ENCODE peak calls at places on chromosomes 13 and 19, in five cellular contexts. One of them, this sample, is unnamed.
A peak's percentile ranks its signal among the peaks of the same experiment; 100 is the strongest.

GRCh38 chr19:28940751-28941500 is 272.0 kb downstream of the UQCRFS1 start:
- DNase-seq in HL-60: no peak
- DNase-seq in prostate gland: no peak
- DNase-seq in transverse colon: no peak
- DNase-seq in stomach: no peak
- DNase-seq in this sample: no peak

GRCh38 chr19:52735734-52736133 is 890 bp upstream of the ZNF611 start:
- DNase-seq in prostate gland: peak; percentile 61
- DNase-seq in transverse colon: peak; percentile 68
- DNase-seq in stomach: peak; percentile 38
- DNase-seq in HL-60: no peak
- DNase-seq in this sample: no peak

GRCh38 chr19:9906475-9907087 is 29.7 kb downstream of the OLFM2 start:
- DNase-seq in stomach: no peak
- DNase-seq in HL-60: no peak
- DNase-seq in prostate gland: no peak
- DNase-seq in transverse colon: no peak
- DNase-seq in this sample: no peak

GRCh38 chr13:86960876-86961275 is 710.3 kb upstream of the SLITRK5 start:
- DNase-seq in HL-60: no peak
- DNase-seq in prostate gland: no peak
- DNase-seq in stomach: no peak
- DNase-seq in transverse colon: no peak
- DNase-seq in this sample: no peak

GRCh38 chr13:114046447-114046846 is 72.6 kb upstream of the C13orf46 start:
- DNase-seq in prostate gland: no peak
- DNase-seq in HL-60: no peak
- DNase-seq in transverse colon: no peak
- DNase-seq in stomach: no peak
- DNase-seq in this sample: no peak

GRCh38 chr13:79481685-79482052 is 714 bp downstream of the NDFIP2 start:
- DNase-seq in stomach: peak; percentile 28
- DNase-seq in transverse colon: peak; percentile 44
- DNase-seq in HL-60: peak; percentile 18
- DNase-seq in prostate gland: peak; percentile 17
- DNase-seq in this sample: no peak

GRCh38 chr19:15173746-15174404 is 26.9 kb downstream of the NOTCH3 start:
- DNase-seq in prostate gland: no peak
- DNase-seq in stomach: no peak
- DNase-seq in HL-60: peak; percentile 71
- DNase-seq in transverse colon: no peak
- DNase-seq in this sample: no peak

GRCh38 chr13:94305463-94305862 is 174.0 kb downstream of the DCT start:
- DNase-seq in prostate gland: no peak
- DNase-seq in stomach: no peak
- DNase-seq in transverse colon: no peak
- DNase-seq in HL-60: no peak
- DNase-seq in this sample: no peak

GRCh38 chr19:1068111-1069001 is 1.4 kb downstream of the ARHGAP45 start:
- DNase-seq in transverse colon: peak; percentile 66
- DNase-seq in HL-60: peak; percentile 88
- DNase-seq in prostate gland: no peak
- DNase-seq in stomach: no peak
- DNase-seq in this sample: no peak

GRCh38 chr19:18223860-18224524 is 2.2 kb downstream of the PDE4C start:
- DNase-seq in stomach: no peak
- DNase-seq in transverse colon: peak; percentile 49
- DNase-seq in prostate gland: no peak
- DNase-seq in HL-60: no peak
- DNase-seq in this sample: peak; percentile 39

GRCh38 chr13:98571955-98572662 is 4.8 kb downstream of the STK24 start:
- DNase-seq in transverse colon: peak; percentile 73
- DNase-seq in prostate gland: no peak
- DNase-seq in HL-60: no peak
- DNase-seq in stomach: no peak
- DNase-seq in this sample: no peak

GRCh38 chr13:66657165-66657895 is 572.8 kb downstream of the PCDH9 start:
- DNase-seq in stomach: peak; percentile 80
- DNase-seq in HL-60: no peak
- DNase-seq in prostate gland: peak; percentile 60
- DNase-seq in transverse colon: no peak
- DNase-seq in this sample: peak; percentile 89

GRCh38 chr19:47521473-47522180 is 6.8 kb upstream of the NAPA start:
- DNase-seq in HL-60: no peak
- DNase-seq in transverse colon: no peak
- DNase-seq in stomach: no peak
- DNase-seq in prostate gland: no peak
- DNase-seq in this sample: no peak

GRCh38 chr13:109704771-109705628 is 81.4 kb downstream of the IRS2 start:
- DNase-seq in stomach: peak; percentile 57
- DNase-seq in prostate gland: no peak
- DNase-seq in transverse colon: peak; percentile 59
- DNase-seq in HL-60: peak; percentile 95
- DNase-seq in this sample: no peak

GRCh38 chr13:23612182-23612581 is 42.0 kb downstream of the TNFRSF19 start:
- DNase-seq in prostate gland: no peak
- DNase-seq in stomach: no peak
- DNase-seq in transverse colon: no peak
- DNase-seq in HL-60: no peak
- DNase-seq in this sample: no peak

GRCh38 chr13:99941086-99941485 is 30.5 kb downstream of the ZIC5 start:
- DNase-seq in stomach: no peak
- DNase-seq in HL-60: no peak
- DNase-seq in transverse colon: peak; percentile 58
- DNase-seq in prostate gland: no peak
- DNase-seq in this sample: no peak

GRCh38 chr19:29785955-29786589 is 25.7 kb upstream of the CCNE1 start:
- DNase-seq in HL-60: peak; percentile 21
- DNase-seq in transverse colon: no peak
- DNase-seq in stomach: no peak
- DNase-seq in prostate gland: no peak
- DNase-seq in this sample: no peak

GRCh38 chr13:71906438-71906837 is 39.4 kb upstream of the DACH1 start:
- DNase-seq in HL-60: no peak
- DNase-seq in stomach: no peak
- DNase-seq in prostate gland: no peak
- DNase-seq in transverse colon: no peak
- DNase-seq in this sample: no peak

GRCh38 chr13:79802389-79803140 is 321.6 kb downstream of the NDFIP2 start:
- DNase-seq in prostate gland: no peak
- DNase-seq in transverse colon: no peak
- DNase-seq in HL-60: no peak
- DNase-seq in stomach: no peak
- DNase-seq in this sample: no peak

GRCh38 chr13:35826626-35827254 is 304.4 kb downstream of the DCLK1 start:
- DNase-seq in stomach: no peak
- DNase-seq in transverse colon: no peak
- DNase-seq in HL-60: peak; percentile 15
- DNase-seq in prostate gland: no peak
- DNase-seq in this sample: no peak

GRCh38 chr19:13053761-13054604 is 48.7 kb downstream of the LYL1 start:
- DNase-seq in HL-60: no peak
- DNase-seq in stomach: peak; percentile 89
- DNase-seq in transverse colon: peak; percentile 79
- DNase-seq in prostate gland: peak; percentile 90
- DNase-seq in this sample: peak; percentile 38
- TF ChIP-seq POLR2AphosphoS5 in HL-60: no peak
- TF ChIP-seq POLR2AphosphoS5 in stomach: peak; percentile 29
- TF ChIP-seq POLR2AphosphoS5 in transverse colon: no peak
- TF ChIP-seq POLR2AphosphoS5 in prostate gland: peak; percentile 80
- TF ChIP-seq POLR2AphosphoS5 in this sample: peak; percentile 65

DNA sequence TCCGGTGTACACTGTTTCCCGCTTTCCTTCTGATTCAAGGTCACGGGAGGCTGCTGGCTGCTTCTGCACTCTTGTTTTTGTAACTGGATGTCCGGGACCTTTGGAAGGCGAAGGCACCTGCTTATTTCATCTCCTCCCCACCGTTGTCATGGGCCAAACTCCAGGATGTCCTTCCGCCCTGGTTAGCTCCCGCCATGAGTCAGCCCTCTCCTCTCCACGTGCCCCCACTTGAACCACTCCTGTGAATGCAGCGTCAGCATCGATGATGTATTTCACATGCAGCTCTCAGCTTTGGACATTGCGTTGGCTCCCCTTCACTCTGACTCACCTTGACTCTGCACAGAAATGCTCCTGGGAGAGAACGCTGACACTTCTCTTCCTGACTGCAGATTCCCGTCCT is 5.5 kb upstream of the GALP start:
- DNase-seq in prostate gland: no peak
- DNase-seq in HL-60: no peak
- DNase-seq in transverse colon: no peak
- DNase-seq in stomach: no peak
- DNase-seq in this sample: peak; percentile 39
- TF ChIP-seq POLR2AphosphoS5 in prostate gland: no peak
- TF ChIP-seq POLR2AphosphoS5 in HL-60: no peak
- TF ChIP-seq POLR2AphosphoS5 in transverse colon: no peak
- TF ChIP-seq POLR2AphosphoS5 in stomach: no peak
- TF ChIP-seq POLR2AphosphoS5 in this sample: no peak

GRCh38 chr19:12782174-12782423 is 6.7 kb upstream of the HOOK2 start:
- DNase-seq in transverse colon: no peak
- DNase-seq in stomach: no peak
- DNase-seq in prostate gland: peak; percentile 44
- DNase-seq in HL-60: no peak
- DNase-seq in this sample: no peak

GRCh38 chr19:12784394-12784870 is 6.9 kb upstream of the JUNB start:
- DNase-seq in transverse colon: no peak
- DNase-seq in prostate gland: no peak
- DNase-seq in stomach: no peak
- DNase-seq in HL-60: no peak
- DNase-seq in this sample: no peak

GRCh38 chr19:12783226-12783848 is 7.9 kb upstream of the JUNB start:
- DNase-seq in prostate gland: no peak
- DNase-seq in transverse colon: no peak
- DNase-seq in HL-60: no peak
- DNase-seq in stomach: no peak
- DNase-seq in this sample: no peak

GRCh38 chr19:12783849-12784393 is 7.4 kb upstream of the JUNB start:
- DNase-seq in prostate gland: peak; percentile 43
- DNase-seq in HL-60: no peak
- DNase-seq in transverse colon: peak; percentile 73
- DNase-seq in stomach: no peak
- DNase-seq in this sample: no peak

GRCh38 chr19:12782424-12783225 is 7.3 kb upstream of the HOOK2 start:
- DNase-seq in stomach: peak; percentile 80
- DNase-seq in prostate gland: peak; percentile 67
- DNase-seq in HL-60: peak; percentile 80
- DNase-seq in transverse colon: peak; percentile 90
- DNase-seq in this sample: no peak
- TF ChIP-seq POLR2AphosphoS5 in stomach: peak; percentile 2
- TF ChIP-seq POLR2AphosphoS5 in prostate gland: peak; percentile 36
- TF ChIP-seq POLR2AphosphoS5 in HL-60: no peak
- TF ChIP-seq POLR2AphosphoS5 in transverse colon: peak; percentile 91
- TF ChIP-seq POLR2AphosphoS5 in this sample: peak; percentile 40

GRCh38 chr19:6740589-6741348 is 1.3 kb downstream of the TRIP10 start:
- DNase-seq in transverse colon: peak; percentile 62
- DNase-seq in stomach: peak; percentile 45
- DNase-seq in HL-60: no peak
- DNase-seq in prostate gland: peak; percentile 54
- DNase-seq in this sample: no peak
- TF ChIP-seq POLR2AphosphoS5 in transverse colon: peak; percentile 40
- TF ChIP-seq POLR2AphosphoS5 in stomach: no peak
- TF ChIP-seq POLR2AphosphoS5 in HL-60: no peak
- TF ChIP-seq POLR2AphosphoS5 in prostate gland: peak; percentile 83
- TF ChIP-seq POLR2AphosphoS5 in this sample: no peak

GRCh38 chr13:49292742-49293498 is 45.2 kb downstream of the CDADC1 start:
- DNase-seq in stomach: peak; percentile 41
- DNase-seq in HL-60: no peak
- DNase-seq in transverse colon: no peak
- DNase-seq in prostate gland: no peak
- DNase-seq in this sample: no peak
- TF ChIP-seq POLR2AphosphoS5 in stomach: no peak
- TF ChIP-seq POLR2AphosphoS5 in HL-60: no peak
- TF ChIP-seq POLR2AphosphoS5 in transverse colon: peak; percentile 23
- TF ChIP-seq POLR2AphosphoS5 in prostate gland: no peak
- TF ChIP-seq POLR2AphosphoS5 in this sample: no peak